ENCODE peak calls at places on chromosomes 6 and 20, in ten cellular contexts. One of them, this sample, is unnamed.

GRCh38 chr6:36019167-36019566 is 5.3 kb downstream of the SLC26A8 start:
- DNase-seq in mucosa of descending colon: no peak
- DNase-seq in adrenal gland: no peak
- DNase-seq in CD4-positive, CD25-positive, alpha-beta regulatory T cell: no peak
- DNase-seq in ovary: no peak
- DNase-seq in PC-3: no peak
- DNase-seq in body of pancreas: no peak
- DNase-seq in OCI-LY7: no peak
- DNase-seq in H9: no peak
- DNase-seq in lower lobe of right lung: no peak
- DNase-seq in this sample: no peak

GRCh38 chr6:48048460-48049146 is 62.4 kb downstream of the PTCHD4 start:
- DNase-seq in mucosa of descending colon: no peak
- DNase-seq in adrenal gland: no peak
- DNase-seq in CD4-positive, CD25-positive, alpha-beta regulatory T cell: no peak
- DNase-seq in ovary: no peak
- DNase-seq in PC-3: no peak
- DNase-seq in body of pancreas: no peak
- DNase-seq in OCI-LY7: no peak
- DNase-seq in H9: no peak
- DNase-seq in lower lobe of right lung: no peak
- DNase-seq in this sample: no peak

GRCh38 chr20:43948455-43948854 is 33.8 kb downstream of the TOX2 start:
- DNase-seq in mucosa of descending colon: no peak
- DNase-seq in adrenal gland: no peak
- DNase-seq in CD4-positive, CD25-positive, alpha-beta regulatory T cell: no peak
- DNase-seq in ovary: no peak
- DNase-seq in PC-3: no peak
- DNase-seq in body of pancreas: no peak
- DNase-seq in OCI-LY7: no peak
- DNase-seq in H9: no peak
- DNase-seq in lower lobe of right lung: no peak
- DNase-seq in this sample: no peak

GRCh38 chr6:40312213-40313015 is 274.8 kb downstream of the LRFN2 start:
- DNase-seq in mucosa of descending colon: no peak
- DNase-seq in adrenal gland: no peak
- DNase-seq in CD4-positive, CD25-positive, alpha-beta regulatory T cell: no peak
- DNase-seq in ovary: no peak
- DNase-seq in PC-3: no peak
- DNase-seq in body of pancreas: no peak
- DNase-seq in OCI-LY7: no peak
- DNase-seq in H9: no peak
- DNase-seq in lower lobe of right lung: no peak
- DNase-seq in this sample: no peak

GRCh38 chr20:45823949-45824835 is 2.9 kb downstream of the TNNC2 start:
- DNase-seq in mucosa of descending colon: peak; percentile 75
- DNase-seq in adrenal gland: peak; percentile 72
- DNase-seq in CD4-positive, CD25-positive, alpha-beta regulatory T cell: peak; percentile 39
- DNase-seq in ovary: peak; percentile 65
- DNase-seq in PC-3: peak; percentile 27
- DNase-seq in body of pancreas: peak; percentile 40
- DNase-seq in OCI-LY7: peak; percentile 59
- DNase-seq in H9: peak; percentile 87
- DNase-seq in lower lobe of right lung: peak; percentile 53
- DNase-seq in this sample: peak; percentile 44

GRCh38 chr20:1177680-1178079 is 7.1 kb downstream of the TMEM74B start:
- DNase-seq in mucosa of descending colon: no peak
- DNase-seq in adrenal gland: no peak
- DNase-seq in CD4-positive, CD25-positive, alpha-beta regulatory T cell: no peak
- DNase-seq in ovary: no peak
- DNase-seq in PC-3: peak; percentile 39
- DNase-seq in body of pancreas: no peak
- DNase-seq in OCI-LY7: no peak
- DNase-seq in H9: peak; percentile 80
- DNase-seq in lower lobe of right lung: no peak
- DNase-seq in this sample: no peak

GRCh38 chr6:117498159-117498558 is 15.7 kb downstream of the DCBLD1 start:
- DNase-seq in mucosa of descending colon: no peak
- DNase-seq in adrenal gland: no peak
- DNase-seq in CD4-positive, CD25-positive, alpha-beta regulatory T cell: no peak
- DNase-seq in ovary: no peak
- DNase-seq in PC-3: peak; percentile 81
- DNase-seq in body of pancreas: no peak
- DNase-seq in OCI-LY7: no peak
- DNase-seq in H9: no peak
- DNase-seq in lower lobe of right lung: no peak
- DNase-seq in this sample: no peak

GRCh38 chr6:160124007-160124406 is 2.4 kb downstream of the SLC22A1 start:
- DNase-seq in mucosa of descending colon: no peak
- DNase-seq in adrenal gland: no peak
- DNase-seq in CD4-positive, CD25-positive, alpha-beta regulatory T cell: no peak
- DNase-seq in ovary: no peak
- DNase-seq in PC-3: no peak
- DNase-seq in body of pancreas: no peak
- DNase-seq in OCI-LY7: no peak
- DNase-seq in H9: no peak
- DNase-seq in lower lobe of right lung: no peak
- DNase-seq in this sample: no peak

GRCh38 chr20:32972181-32973076 is 31.8 kb downstream of the SUN5 start:
- DNase-seq in mucosa of descending colon: peak; percentile 62
- DNase-seq in adrenal gland: peak; percentile 7
- DNase-seq in CD4-positive, CD25-positive, alpha-beta regulatory T cell: peak; percentile 81
- DNase-seq in ovary: no peak
- DNase-seq in PC-3: no peak
- DNase-seq in body of pancreas: no peak
- DNase-seq in OCI-LY7: peak; percentile 88
- DNase-seq in H9: peak; percentile 47
- DNase-seq in lower lobe of right lung: no peak
- DNase-seq in this sample: peak; percentile 77

GRCh38 chr20:2619961-2620595 is 32.4 kb upstream of the NOP56 start:
- DNase-seq in mucosa of descending colon: no peak
- DNase-seq in adrenal gland: no peak
- DNase-seq in CD4-positive, CD25-positive, alpha-beta regulatory T cell: no peak
- DNase-seq in ovary: no peak
- DNase-seq in PC-3: peak; percentile 48
- DNase-seq in body of pancreas: no peak
- DNase-seq in OCI-LY7: no peak
- DNase-seq in H9: no peak
- DNase-seq in lower lobe of right lung: no peak
- DNase-seq in this sample: no peak

GRCh38 chr6:135144678-135145508 is 36.2 kb upstream of the MYB start:
- DNase-seq in mucosa of descending colon: no peak
- DNase-seq in adrenal gland: peak; percentile 6
- DNase-seq in CD4-positive, CD25-positive, alpha-beta regulatory T cell: no peak
- DNase-seq in ovary: no peak
- DNase-seq in PC-3: peak; percentile 58
- DNase-seq in body of pancreas: no peak
- DNase-seq in OCI-LY7: peak; percentile 74
- DNase-seq in H9: no peak
- DNase-seq in lower lobe of right lung: no peak
- DNase-seq in this sample: no peak

GRCh38 chr6:1295420-1295819 is 16.5 kb upstream of the FOXQ1 start:
- DNase-seq in mucosa of descending colon: no peak
- DNase-seq in adrenal gland: no peak
- DNase-seq in CD4-positive, CD25-positive, alpha-beta regulatory T cell: no peak
- DNase-seq in ovary: no peak
- DNase-seq in PC-3: no peak
- DNase-seq in body of pancreas: no peak
- DNase-seq in OCI-LY7: no peak
- DNase-seq in H9: no peak
- DNase-seq in lower lobe of right lung: no peak
- DNase-seq in this sample: no peak

GRCh38 chr20:58503668-58504067 is 11.5 kb downstream of the APCDD1L start:
- DNase-seq in mucosa of descending colon: no peak
- DNase-seq in adrenal gland: no peak
- DNase-seq in CD4-positive, CD25-positive, alpha-beta regulatory T cell: no peak
- DNase-seq in ovary: no peak
- DNase-seq in PC-3: no peak
- DNase-seq in body of pancreas: no peak
- DNase-seq in OCI-LY7: no peak
- DNase-seq in H9: peak; percentile 3
- DNase-seq in lower lobe of right lung: no peak
- DNase-seq in this sample: no peak

GRCh38 chr6:45812937-45813336 is 202.7 kb downstream of the CLIC5 start:
- DNase-seq in mucosa of descending colon: no peak
- DNase-seq in adrenal gland: no peak
- DNase-seq in CD4-positive, CD25-positive, alpha-beta regulatory T cell: no peak
- DNase-seq in ovary: no peak
- DNase-seq in PC-3: no peak
- DNase-seq in body of pancreas: no peak
- DNase-seq in OCI-LY7: no peak
- DNase-seq in H9: no peak
- DNase-seq in lower lobe of right lung: no peak
- DNase-seq in this sample: no peak

GRCh38 chr20:3452690-3453089 is 18.1 kb upstream of the ATRN start:
- DNase-seq in mucosa of descending colon: no peak
- DNase-seq in adrenal gland: no peak
- DNase-seq in CD4-positive, CD25-positive, alpha-beta regulatory T cell: no peak
- DNase-seq in ovary: no peak
- DNase-seq in PC-3: peak; percentile 26
- DNase-seq in body of pancreas: no peak
- DNase-seq in OCI-LY7: no peak
- DNase-seq in H9: no peak
- DNase-seq in lower lobe of right lung: no peak
- DNase-seq in this sample: no peak

GRCh38 chr6:56656466-56656865 is 13.8 kb upstream of the DST start:
- DNase-seq in mucosa of descending colon: no peak
- DNase-seq in adrenal gland: no peak
- DNase-seq in CD4-positive, CD25-positive, alpha-beta regulatory T cell: no peak
- DNase-seq in ovary: no peak
- DNase-seq in PC-3: no peak
- DNase-seq in body of pancreas: no peak
- DNase-seq in OCI-LY7: no peak
- DNase-seq in H9: no peak
- DNase-seq in lower lobe of right lung: no peak
- DNase-seq in this sample: no peak

GRCh38 chr6:34135541-34135940 is 10.3 kb downstream of the GRM4 start:
- DNase-seq in mucosa of descending colon: no peak
- DNase-seq in adrenal gland: no peak
- DNase-seq in CD4-positive, CD25-positive, alpha-beta regulatory T cell: no peak
- DNase-seq in ovary: no peak
- DNase-seq in PC-3: no peak
- DNase-seq in body of pancreas: no peak
- DNase-seq in OCI-LY7: no peak
- DNase-seq in H9: no peak
- DNase-seq in lower lobe of right lung: no peak
- DNase-seq in this sample: no peak
- H3K9me3 ChIP-seq in mucosa of descending colon: no peaks in the 10 kb centered on the region
- H3K9me3 ChIP-seq in adrenal gland: no peaks in the 10 kb centered on the region
- H3K9me3 ChIP-seq in CD4-positive, CD25-positive, alpha-beta regulatory T cell: no peaks in the 10 kb centered on the region
- H3K9me3 ChIP-seq in ovary: no peaks in the 10 kb centered on the region
- H3K9me3 ChIP-seq in PC-3: no peaks in the 10 kb centered on the region
- H3K9me3 ChIP-seq in body of pancreas: no peaks in the 10 kb centered on the region
- H3K9me3 ChIP-seq in OCI-LY7: no peaks in the 10 kb centered on the region
- H3K9me3 ChIP-seq in H9: no peaks in the 10 kb centered on the region
- H3K9me3 ChIP-seq in lower lobe of right lung: no peaks in the 10 kb centered on the region
- H3K9me3 ChIP-seq in this sample: no peaks in the 10 kb centered on the region

DNA sequence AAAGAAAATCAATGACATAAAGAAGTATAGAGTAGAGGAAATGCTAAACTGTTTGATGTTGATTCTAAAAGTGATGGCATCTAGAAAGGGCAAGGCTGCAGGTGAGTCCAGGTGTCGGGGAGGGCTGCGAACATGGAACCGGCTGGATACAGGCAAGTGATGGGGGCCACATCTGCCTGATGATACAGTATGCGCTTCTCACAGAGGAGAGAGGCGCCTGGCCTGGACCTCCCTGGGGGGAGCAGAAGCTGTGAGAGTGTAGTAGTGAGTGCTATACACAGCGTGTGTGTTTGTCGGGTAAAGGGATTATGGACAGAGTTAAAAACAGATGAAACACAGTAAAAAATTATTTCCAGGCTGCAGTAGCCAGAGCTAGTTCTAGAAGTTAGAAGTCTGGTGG is 195.9 kb upstream of the ARG1 start:
- DNase-seq in mucosa of descending colon: no peak
- DNase-seq in adrenal gland: no peak
- DNase-seq in CD4-positive, CD25-positive, alpha-beta regulatory T cell: no peak
- DNase-seq in ovary: no peak
- DNase-seq in PC-3: no peak
- DNase-seq in body of pancreas: no peak
- DNase-seq in OCI-LY7: no peak
- DNase-seq in H9: no peak
- DNase-seq in lower lobe of right lung: no peak
- DNase-seq in this sample: no peak
- H3K9me3 ChIP-seq in mucosa of descending colon: no peaks in the 10 kb centered on the region
- H3K9me3 ChIP-seq in adrenal gland: no peaks in the 10 kb centered on the region
- H3K9me3 ChIP-seq in CD4-positive, CD25-positive, alpha-beta regulatory T cell: no peaks in the 10 kb centered on the region
- H3K9me3 ChIP-seq in ovary: no peaks in the 10 kb centered on the region
- H3K9me3 ChIP-seq in PC-3: no peaks in the 10 kb centered on the region
- H3K9me3 ChIP-seq in body of pancreas: no peaks in the 10 kb centered on the region
- H3K9me3 ChIP-seq in OCI-LY7: peaks cover 11% of the 10 kb centered on the region
- H3K9me3 ChIP-seq in H9: no peaks in the 10 kb centered on the region
- H3K9me3 ChIP-seq in lower lobe of right lung: no peaks in the 10 kb centered on the region
- H3K9me3 ChIP-seq in this sample: no peaks in the 10 kb centered on the region

DNA sequence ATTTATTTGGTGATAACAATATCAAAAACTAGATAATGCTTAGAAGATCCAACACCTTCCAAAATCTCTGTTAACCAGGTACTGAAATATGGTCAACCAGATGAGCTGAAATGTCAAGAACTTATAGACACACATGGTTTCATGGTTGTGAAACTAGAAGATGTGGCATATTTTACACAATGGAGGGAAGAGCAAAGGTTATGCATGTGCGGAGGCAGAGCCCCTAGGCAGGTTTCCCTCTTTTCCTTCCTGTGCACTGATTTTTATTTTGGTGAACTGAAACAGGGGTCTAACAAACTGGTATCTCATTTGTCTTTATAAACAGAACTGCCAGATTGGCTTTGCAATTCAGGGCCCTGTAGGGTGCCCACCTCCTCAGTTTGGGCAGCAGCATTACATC is 91.6 kb downstream of the PRL start:
- DNase-seq in mucosa of descending colon: no peak
- DNase-seq in adrenal gland: no peak
- DNase-seq in CD4-positive, CD25-positive, alpha-beta regulatory T cell: no peak
- DNase-seq in ovary: no peak
- DNase-seq in PC-3: no peak
- DNase-seq in body of pancreas: no peak
- DNase-seq in OCI-LY7: no peak
- DNase-seq in H9: no peak
- DNase-seq in lower lobe of right lung: no peak
- DNase-seq in this sample: no peak
- H3K9me3 ChIP-seq in mucosa of descending colon: no peaks in the 10 kb centered on the region
- H3K9me3 ChIP-seq in adrenal gland: no peaks in the 10 kb centered on the region
- H3K9me3 ChIP-seq in CD4-positive, CD25-positive, alpha-beta regulatory T cell: no peaks in the 10 kb centered on the region
- H3K9me3 ChIP-seq in ovary: no peaks in the 10 kb centered on the region
- H3K9me3 ChIP-seq in PC-3: no peaks in the 10 kb centered on the region
- H3K9me3 ChIP-seq in body of pancreas: no peaks in the 10 kb centered on the region
- H3K9me3 ChIP-seq in OCI-LY7: no peaks in the 10 kb centered on the region
- H3K9me3 ChIP-seq in H9: no peaks in the 10 kb centered on the region
- H3K9me3 ChIP-seq in lower lobe of right lung: no peaks in the 10 kb centered on the region
- H3K9me3 ChIP-seq in this sample: no peaks in the 10 kb centered on the region

DNA sequence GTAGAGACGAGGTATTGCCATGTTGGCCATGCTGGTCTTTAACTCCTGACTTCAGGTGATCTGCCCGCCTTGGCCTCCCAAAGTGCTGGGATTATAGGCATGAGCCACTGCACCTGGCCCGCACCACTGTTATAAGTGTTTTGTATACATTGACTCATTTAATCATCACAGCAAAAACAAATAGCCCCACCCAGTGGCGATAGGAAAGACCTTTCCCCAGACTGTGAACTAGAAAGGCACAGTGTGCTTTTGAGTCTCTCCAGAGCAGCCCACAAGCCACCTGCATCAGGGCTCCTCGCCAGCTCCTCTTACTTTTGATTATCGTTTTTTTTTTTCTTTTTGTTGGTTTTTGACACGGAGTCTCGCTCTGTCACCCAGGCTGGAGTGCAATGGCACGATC is 27.9 kb upstream of the ZFP64 start:
- DNase-seq in mucosa of descending colon: no peak
- DNase-seq in adrenal gland: no peak
- DNase-seq in CD4-positive, CD25-positive, alpha-beta regulatory T cell: no peak
- DNase-seq in ovary: no peak
- DNase-seq in PC-3: peak; percentile 91
- DNase-seq in body of pancreas: no peak
- DNase-seq in OCI-LY7: peak; percentile 5
- DNase-seq in H9: peak; percentile 36
- DNase-seq in lower lobe of right lung: no peak
- DNase-seq in this sample: no peak
- H3K9me3 ChIP-seq in mucosa of descending colon: peaks cover 23% of the 10 kb centered on the region
- H3K9me3 ChIP-seq in adrenal gland: no peaks in the 10 kb centered on the region
- H3K9me3 ChIP-seq in CD4-positive, CD25-positive, alpha-beta regulatory T cell: peaks cover 19% of the 10 kb centered on the region
- H3K9me3 ChIP-seq in ovary: no peaks in the 10 kb centered on the region
- H3K9me3 ChIP-seq in PC-3: peaks cover 9% of the 10 kb centered on the region
- H3K9me3 ChIP-seq in body of pancreas: no peaks in the 10 kb centered on the region
- H3K9me3 ChIP-seq in OCI-LY7: no peaks in the 10 kb centered on the region
- H3K9me3 ChIP-seq in H9: peaks cover 10% of the 10 kb centered on the region
- H3K9me3 ChIP-seq in lower lobe of right lung: peaks cover 8% of the 10 kb centered on the region
- H3K9me3 ChIP-seq in this sample: no peaks in the 10 kb centered on the region